ENCODE peak calls at places on chromosome 12, in five cellular contexts. X is GM13977, G is GM23248, V is GM20000, L is AG08395. H is an unnamed sample.

GRCh38 chr12:74538491-74539258 is 1.0 kb downstream of the ATXN7L3B start:
- DNase-seq in X (peak; percentile 8), G (peak; percentile 40), V (peak; percentile 10), L (no peak), H (peak; percentile 23)

GRCh38 chr12:124398578-124399227 is 103.8 kb downstream of the RFLNA start:
- DNase-seq in X (no peak), G (no peak), V (no peak), L (no peak), H (no peak)

GRCh38 chr12:113333111-113333750 is 1.7 kb downstream of the SLC8B1 start:
- DNase-seq in X (no peak), G (no peak), V (no peak), L (no peak), H (peak; percentile 14)

GRCh38 chr12:68374315-68374982 is 42.3 kb upstream of the MDM1 start:
- DNase-seq in X (peak; percentile 67), G (no peak), V (peak; percentile 53), L (no peak), H (no peak)

GRCh38 chr12:123267991-123268843 is 3.4 kb downstream of the CDK2AP1 start:
- DNase-seq in X (no peak), G (no peak), V (peak; percentile 45), L (no peak), H (peak; percentile 66)

GRCh38 chr12:82625523-82625922 is 61.2 kb upstream of the TMTC2 start:
- DNase-seq in X (no peak), G (no peak), V (no peak), L (no peak), H (peak; percentile 11)

GRCh38 chr12:57522887-57523705 is 472 bp downstream of the MBD6 start:
- DNase-seq in X (no peak), G (peak; percentile 70), V (no peak), L (no peak), H (peak; percentile 76)

GRCh38 chr12:51020448-51021182 is 5.6 kb downstream of the SLC11A2 start:
- DNase-seq in X (no peak), G (no peak), V (no peak), L (no peak), H (no peak)

GRCh38 chr12:69430942-69431603 is 39.1 kb upstream of the FRS2 start:
- DNase-seq in X (no peak), G (no peak), V (no peak), L (no peak), H (no peak)

GRCh38 chr12:113057565-113058485 is 1.3 kb downstream of the DTX1 start:
- DNase-seq in X (peak; percentile 34), G (no peak), V (peak; percentile 33), L (no peak), H (no peak)

GRCh38 chr12:110937104-110937641 is 16.8 kb upstream of the MYL2 start:
- DNase-seq in X (peak; percentile 81), G (peak; percentile 66), V (peak; percentile 83), L (peak; percentile 67), H (peak; percentile 77)

GRCh38 chr12:10409387-10409786 is at the start of gene KLRC4:
- DNase-seq in X (no peak), G (no peak), V (no peak), L (no peak), H (no peak)

GRCh38 chr12:32947203-32947795 is 50.7 kb upstream of the PKP2 start:
- DNase-seq in X (peak; percentile 7), G (no peak), V (peak; percentile 6), L (no peak), H (peak; percentile 28)

GRCh38 chr12:41419151-41419893 is 231.2 kb downstream of the PDZRN4 start:
- DNase-seq in X (no peak), G (no peak), V (no peak), L (no peak), H (no peak)

GRCh38 chr12:104569348-104570173 is 112.8 kb downstream of the CHST11 start:
- DNase-seq in X (peak; percentile 57), G (no peak), V (peak; percentile 55), L (no peak), H (no peak)

GRCh38 chr12:19771858-19772257 is 332.6 kb downstream of the AEBP2 start:
- DNase-seq in X (no peak), G (peak; percentile 69), V (no peak), L (peak; percentile 54), H (peak; percentile 94)

GRCh38 chr12:96416033-96416790 is 16.0 kb upstream of the CDK17 start:
- DNase-seq in X (no peak), G (peak; percentile 97), V (no peak), L (peak; percentile 52), H (no peak)

GRCh38 chr12:111034148-111034910 is 114.0 kb upstream of the MYL2 start:
- DNase-seq in X (no peak), G (peak; percentile 4), V (no peak), L (no peak), H (peak; percentile 35)